ENCODE peak calls at places on chromosomes 16 and 17, in eight cellular contexts. One of them, this sample, is unnamed.

GRCh38 chr17:75457047-75457654 is 716 bp downstream of the TMEM94 start:
- DNase-seq in iPS DF 6.9: peak; percentile 52
- DNase-seq in endothelial cell of umbilical vein: peak; percentile 55
- DNase-seq in neural progenitor cell: peak; percentile 73
- DNase-seq in heart left ventricle: no peak
- DNase-seq in suprapubic skin: no peak
- DNase-seq in CD4-positive, alpha-beta T cell: peak; percentile 1
- DNase-seq in PC-9: no peak
- DNase-seq in this sample: no peak

GRCh38 chr16:49851468-49851787 is 4.5 kb downstream of the ZNF423 start:
- DNase-seq in iPS DF 6.9: no peak
- DNase-seq in endothelial cell of umbilical vein: peak; percentile 35
- DNase-seq in neural progenitor cell: no peak
- DNase-seq in heart left ventricle: no peak
- DNase-seq in suprapubic skin: no peak
- DNase-seq in CD4-positive, alpha-beta T cell: no peak
- DNase-seq in PC-9: no peak
- DNase-seq in this sample: no peak

GRCh38 chr17:27533874-27534815 is 77.9 kb downstream of the KSR1 start:
- DNase-seq in iPS DF 6.9: no peak
- DNase-seq in endothelial cell of umbilical vein: peak; percentile 52
- DNase-seq in neural progenitor cell: peak; percentile 54
- DNase-seq in heart left ventricle: no peak
- DNase-seq in suprapubic skin: no peak
- DNase-seq in CD4-positive, alpha-beta T cell: no peak
- DNase-seq in PC-9: peak; percentile 34
- DNase-seq in this sample: no peak

GRCh38 chr17:15651001-15651582 is 31.6 kb upstream of the FBXW10B start:
- DNase-seq in iPS DF 6.9: no peak
- DNase-seq in endothelial cell of umbilical vein: no peak
- DNase-seq in neural progenitor cell: no peak
- DNase-seq in heart left ventricle: no peak
- DNase-seq in suprapubic skin: no peak
- DNase-seq in CD4-positive, alpha-beta T cell: no peak
- DNase-seq in PC-9: peak; percentile 50
- DNase-seq in this sample: no peak

GRCh38 chr16:15434425-15435215 is at the start of gene BMERB1:
- DNase-seq in iPS DF 6.9: no peak
- DNase-seq in endothelial cell of umbilical vein: peak; percentile 73
- DNase-seq in neural progenitor cell: peak; percentile 92
- DNase-seq in heart left ventricle: peak; percentile 82
- DNase-seq in suprapubic skin: peak; percentile 79
- DNase-seq in CD4-positive, alpha-beta T cell: peak; percentile 11
- DNase-seq in PC-9: peak; percentile 32
- DNase-seq in this sample: no peak

GRCh38 chr16:31243734-31244670 is 15.8 kb upstream of the ITGAM start:
- DNase-seq in iPS DF 6.9: no peak
- DNase-seq in endothelial cell of umbilical vein: no peak
- DNase-seq in neural progenitor cell: no peak
- DNase-seq in heart left ventricle: no peak
- DNase-seq in suprapubic skin: no peak
- DNase-seq in CD4-positive, alpha-beta T cell: no peak
- DNase-seq in PC-9: no peak
- DNase-seq in this sample: no peak

GRCh38 chr17:1829189-1829578 is 518 bp downstream of the SMYD4 start:
- DNase-seq in iPS DF 6.9: no peak
- DNase-seq in endothelial cell of umbilical vein: peak; percentile 33
- DNase-seq in neural progenitor cell: no peak
- DNase-seq in heart left ventricle: no peak
- DNase-seq in suprapubic skin: no peak
- DNase-seq in CD4-positive, alpha-beta T cell: no peak
- DNase-seq in PC-9: no peak
- DNase-seq in this sample: no peak

GRCh38 chr17:19013806-19014627 is 9.5 kb upstream of the FAM83G start:
- DNase-seq in iPS DF 6.9: no peak
- DNase-seq in endothelial cell of umbilical vein: no peak
- DNase-seq in neural progenitor cell: no peak
- DNase-seq in heart left ventricle: peak; percentile 14
- DNase-seq in suprapubic skin: no peak
- DNase-seq in CD4-positive, alpha-beta T cell: no peak
- DNase-seq in PC-9: no peak
- DNase-seq in this sample: no peak

GRCh38 chr17:41800601-41801373 is 11.0 kb downstream of the P3H4 start:
- DNase-seq in iPS DF 6.9: peak; percentile 83
- DNase-seq in endothelial cell of umbilical vein: no peak
- DNase-seq in neural progenitor cell: peak; percentile 42
- DNase-seq in heart left ventricle: no peak
- DNase-seq in suprapubic skin: peak; percentile 80
- DNase-seq in CD4-positive, alpha-beta T cell: no peak
- DNase-seq in PC-9: peak; percentile 92
- DNase-seq in this sample: no peak

GRCh38 chr17:41571561-41572434 is at the start of gene KRT9:
- DNase-seq in iPS DF 6.9: no peak
- DNase-seq in endothelial cell of umbilical vein: no peak
- DNase-seq in neural progenitor cell: no peak
- DNase-seq in heart left ventricle: no peak
- DNase-seq in suprapubic skin: no peak
- DNase-seq in CD4-positive, alpha-beta T cell: no peak
- DNase-seq in PC-9: no peak
- DNase-seq in this sample: no peak

GRCh38 chr17:8647202-8647601 is 16.7 kb upstream of the MYH10 start:
- DNase-seq in iPS DF 6.9: no peak
- DNase-seq in endothelial cell of umbilical vein: no peak
- DNase-seq in neural progenitor cell: no peak
- DNase-seq in heart left ventricle: no peak
- DNase-seq in suprapubic skin: no peak
- DNase-seq in CD4-positive, alpha-beta T cell: no peak
- DNase-seq in PC-9: no peak
- DNase-seq in this sample: no peak

GRCh38 chr16:52747196-52747595 is 200.3 kb upstream of the TOX3 start:
- DNase-seq in iPS DF 6.9: no peak
- DNase-seq in endothelial cell of umbilical vein: no peak
- DNase-seq in neural progenitor cell: no peak
- DNase-seq in heart left ventricle: no peak
- DNase-seq in suprapubic skin: no peak
- DNase-seq in CD4-positive, alpha-beta T cell: no peak
- DNase-seq in PC-9: no peak
- DNase-seq in this sample: no peak

GRCh38 chr16:72107371-72107770 is 13.7 kb downstream of the DHX38 start:
- DNase-seq in iPS DF 6.9: no peak
- DNase-seq in endothelial cell of umbilical vein: no peak
- DNase-seq in neural progenitor cell: no peak
- DNase-seq in heart left ventricle: no peak
- DNase-seq in suprapubic skin: no peak
- DNase-seq in CD4-positive, alpha-beta T cell: no peak
- DNase-seq in PC-9: no peak
- DNase-seq in this sample: no peak

GRCh38 chr16:2490190-2491105 is 15.5 kb downstream of the TBC1D24 start:
- DNase-seq in iPS DF 6.9: no peak
- DNase-seq in endothelial cell of umbilical vein: no peak
- DNase-seq in neural progenitor cell: no peak
- DNase-seq in heart left ventricle: no peak
- DNase-seq in suprapubic skin: no peak
- DNase-seq in CD4-positive, alpha-beta T cell: no peak
- DNase-seq in PC-9: no peak
- DNase-seq in this sample: no peak

GRCh38 chr17:69046130-69046807 is 14.5 kb downstream of the ABCA9 start:
- DNase-seq in iPS DF 6.9: no peak
- DNase-seq in endothelial cell of umbilical vein: peak; percentile 17
- DNase-seq in neural progenitor cell: peak; percentile 51
- DNase-seq in heart left ventricle: no peak
- DNase-seq in suprapubic skin: no peak
- DNase-seq in CD4-positive, alpha-beta T cell: no peak
- DNase-seq in PC-9: no peak
- DNase-seq in this sample: no peak

GRCh38 chr17:42723636-42724035 is 21.2 kb downstream of the EZH1 start:
- DNase-seq in iPS DF 6.9: no peak
- DNase-seq in endothelial cell of umbilical vein: no peak
- DNase-seq in neural progenitor cell: no peak
- DNase-seq in heart left ventricle: no peak
- DNase-seq in suprapubic skin: no peak
- DNase-seq in CD4-positive, alpha-beta T cell: no peak
- DNase-seq in PC-9: no peak
- DNase-seq in this sample: no peak

GRCh38 chr17:56681561-56682266 is 88.2 kb downstream of the NOG start:
- DNase-seq in iPS DF 6.9: no peak
- DNase-seq in endothelial cell of umbilical vein: peak; percentile 82
- DNase-seq in neural progenitor cell: no peak
- DNase-seq in heart left ventricle: no peak
- DNase-seq in suprapubic skin: no peak
- DNase-seq in CD4-positive, alpha-beta T cell: no peak
- DNase-seq in PC-9: peak; percentile 58
- DNase-seq in this sample: no peak

GRCh38 chr16:59296002-59296401 is 561.9 kb upstream of the GOT2 start:
- DNase-seq in iPS DF 6.9: no peak
- DNase-seq in endothelial cell of umbilical vein: no peak
- DNase-seq in neural progenitor cell: peak; percentile 93
- DNase-seq in heart left ventricle: no peak
- DNase-seq in suprapubic skin: no peak
- DNase-seq in CD4-positive, alpha-beta T cell: no peak
- DNase-seq in PC-9: no peak
- DNase-seq in this sample: no peak

GRCh38 chr17:19364699-19365498 is 2.4 kb upstream of the B9D1 start:
- DNase-seq in iPS DF 6.9: no peak
- DNase-seq in endothelial cell of umbilical vein: no peak
- DNase-seq in neural progenitor cell: no peak
- DNase-seq in heart left ventricle: no peak
- DNase-seq in suprapubic skin: no peak
- DNase-seq in CD4-positive, alpha-beta T cell: no peak
- DNase-seq in PC-9: no peak
- DNase-seq in this sample: no peak

GRCh38 chr16:84885024-84885910 is 65.5 kb downstream of the CRISPLD2 start:
- DNase-seq in iPS DF 6.9: no peak
- DNase-seq in endothelial cell of umbilical vein: peak; percentile 62
- DNase-seq in neural progenitor cell: peak; percentile 41
- DNase-seq in heart left ventricle: peak; percentile 65
- DNase-seq in suprapubic skin: no peak
- DNase-seq in CD4-positive, alpha-beta T cell: no peak
- DNase-seq in PC-9: no peak
- DNase-seq in this sample: no peak

DNA sequence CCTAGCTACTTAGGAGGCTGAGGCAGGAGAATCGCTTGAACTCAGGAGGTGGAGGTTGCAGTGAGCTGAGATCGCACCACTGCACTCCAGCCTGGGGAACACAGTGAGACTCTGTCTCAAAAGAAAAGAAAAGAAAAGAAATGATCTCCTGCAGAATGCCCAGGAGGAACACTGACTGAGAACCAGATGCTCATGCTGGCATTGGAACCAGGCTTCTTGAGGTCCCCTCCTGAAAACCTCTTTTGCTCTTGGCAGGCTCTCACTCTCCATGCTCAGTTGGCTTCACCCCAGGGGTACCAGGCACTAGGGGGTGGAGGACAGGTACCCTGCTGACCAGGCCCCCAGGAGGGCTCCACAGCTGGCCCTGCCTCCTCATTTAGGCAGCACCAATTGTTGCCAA is 8.5 kb upstream of the TNFRSF17 start:
- DNase-seq in iPS DF 6.9: no peak
- DNase-seq in endothelial cell of umbilical vein: no peak
- DNase-seq in neural progenitor cell: no peak
- DNase-seq in heart left ventricle: no peak
- DNase-seq in suprapubic skin: no peak
- DNase-seq in CD4-positive, alpha-beta T cell: no peak
- DNase-seq in PC-9: no peak
- DNase-seq in this sample: no peak
- H3K27ac ChIP-seq in iPS DF 6.9: no peak overlapping the region
- H3K27ac ChIP-seq in endothelial cell of umbilical vein: no peak overlapping the region
- H3K27ac ChIP-seq in neural progenitor cell: no peak overlapping the region
- H3K27ac ChIP-seq in heart left ventricle: no peak overlapping the region
- H3K27ac ChIP-seq in suprapubic skin: no peak overlapping the region
- H3K27ac ChIP-seq in CD4-positive, alpha-beta T cell: no peak overlapping the region
- H3K27ac ChIP-seq in PC-9: peak overlapping the region; percentile 57
- H3K27ac ChIP-seq in this sample: no peak overlapping the region

DNA sequence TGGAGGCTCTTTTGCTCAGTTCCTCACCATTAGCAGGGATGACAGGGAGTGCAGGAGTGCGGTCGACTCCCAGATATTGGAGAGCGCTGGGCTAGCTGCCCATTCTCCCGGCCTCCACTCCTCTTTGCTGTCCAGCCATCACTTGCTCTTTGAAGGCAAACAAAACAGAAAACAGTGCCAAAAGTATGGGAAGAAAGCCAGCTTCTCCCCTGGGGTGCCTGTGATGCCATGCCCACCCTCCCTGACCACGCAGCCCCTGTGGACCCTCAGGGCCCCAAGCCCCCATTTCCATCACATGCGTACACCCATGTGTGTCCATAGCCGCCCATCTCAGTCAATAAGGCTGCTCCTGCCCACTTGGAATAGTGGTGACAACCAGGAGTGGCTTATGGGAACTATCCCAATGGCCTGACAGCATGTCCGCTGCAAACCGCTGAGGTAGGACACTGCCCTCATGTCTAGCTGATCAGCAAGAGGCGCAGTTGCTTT is 30.0 kb downstream of the MAPT start:
- DNase-seq in iPS DF 6.9: no peak
- DNase-seq in endothelial cell of umbilical vein: no peak
- DNase-seq in neural progenitor cell: no peak
- DNase-seq in heart left ventricle: no peak
- DNase-seq in suprapubic skin: no peak
- DNase-seq in CD4-positive, alpha-beta T cell: no peak
- DNase-seq in PC-9: no peak
- DNase-seq in this sample: no peak
- H3K27ac ChIP-seq in iPS DF 6.9: no peak overlapping the region
- H3K27ac ChIP-seq in endothelial cell of umbilical vein: no peak overlapping the region
- H3K27ac ChIP-seq in neural progenitor cell: no peak overlapping the region
- H3K27ac ChIP-seq in heart left ventricle: no peak overlapping the region
- H3K27ac ChIP-seq in suprapubic skin: no peak overlapping the region
- H3K27ac ChIP-seq in CD4-positive, alpha-beta T cell: no peak overlapping the region
- H3K27ac ChIP-seq in PC-9: no peak overlapping the region
- H3K27ac ChIP-seq in this sample: no peak overlapping the region

GRCh38 chr17:30240177-30240576 is 4.7 kb upstream of the SLC6A4 start:
- DNase-seq in iPS DF 6.9: no peak
- DNase-seq in endothelial cell of umbilical vein: no peak
- DNase-seq in neural progenitor cell: no peak
- DNase-seq in heart left ventricle: no peak
- DNase-seq in suprapubic skin: no peak
- DNase-seq in CD4-positive, alpha-beta T cell: no peak
- DNase-seq in PC-9: no peak
- DNase-seq in this sample: no peak
- H3K27ac ChIP-seq in iPS DF 6.9: no peak overlapping the region
- H3K27ac ChIP-seq in endothelial cell of umbilical vein: no peak overlapping the region
- H3K27ac ChIP-seq in neural progenitor cell: no peak overlapping the region
- H3K27ac ChIP-seq in heart left ventricle: no peak overlapping the region
- H3K27ac ChIP-seq in suprapubic skin: no peak overlapping the region
- H3K27ac ChIP-seq in CD4-positive, alpha-beta T cell: no peak overlapping the region
- H3K27ac ChIP-seq in PC-9: no peak overlapping the region
- H3K27ac ChIP-seq in this sample: no peak overlapping the region

DNA sequence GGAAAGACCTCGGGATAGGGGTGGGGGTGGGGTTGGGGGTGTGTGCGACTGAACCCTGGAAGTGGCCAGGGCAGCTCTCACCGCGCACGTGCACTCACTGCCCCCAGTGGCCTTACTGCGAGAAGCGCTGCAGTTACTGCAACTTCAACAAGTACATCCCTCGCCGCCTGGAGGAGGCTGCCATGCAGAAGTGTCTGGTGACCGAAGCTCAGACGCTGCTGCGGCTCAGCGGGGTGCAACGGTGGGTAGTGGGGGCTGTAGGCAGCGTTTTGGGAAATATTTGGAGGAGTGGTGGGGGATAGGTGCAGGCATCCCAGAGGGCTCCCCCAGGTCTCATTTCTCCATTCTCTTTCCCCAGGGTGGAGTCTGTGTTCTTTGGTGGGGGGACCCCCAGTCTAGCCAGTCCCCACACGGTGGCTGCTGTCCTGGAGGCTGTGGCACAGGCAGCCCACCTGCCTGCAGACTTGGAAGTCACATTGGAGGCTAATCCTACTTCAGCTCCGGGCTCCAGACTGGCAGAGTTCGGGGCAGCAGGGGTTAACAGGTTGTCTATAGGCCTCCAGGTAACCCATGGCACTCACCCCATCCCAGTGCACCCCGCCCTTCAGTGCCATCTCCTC is 972 bp downstream of the RSAD1 start:
- DNase-seq in iPS DF 6.9: no peak
- DNase-seq in endothelial cell of umbilical vein: peak; percentile 72
- DNase-seq in neural progenitor cell: peak; percentile 90
- DNase-seq in heart left ventricle: peak; percentile 85
- DNase-seq in suprapubic skin: peak; percentile 87
- DNase-seq in CD4-positive, alpha-beta T cell: peak; percentile 54
- DNase-seq in PC-9: peak; percentile 71
- DNase-seq in this sample: peak; percentile 22
- H3K27ac ChIP-seq in iPS DF 6.9: no peak overlapping the region
- H3K27ac ChIP-seq in endothelial cell of umbilical vein: no peak overlapping the region
- H3K27ac ChIP-seq in neural progenitor cell: no peak overlapping the region
- H3K27ac ChIP-seq in heart left ventricle: peak overlapping the region; percentile 85
- H3K27ac ChIP-seq in suprapubic skin: peak overlapping the region; percentile 87
- H3K27ac ChIP-seq in CD4-positive, alpha-beta T cell: no peak overlapping the region
- H3K27ac ChIP-seq in PC-9: peak overlapping the region; percentile 41
- H3K27ac ChIP-seq in this sample: peak overlapping the region; percentile 76

This sample was measured in esophagus squamous epithelium.